ENCODE peak calls at places on chromosomes 6 and 20, in ten cellular contexts. Y is brain microvascular endothelial cell; C is heart right ventricle; O is GM12865; M is H9; U is SK-N-SH; G is A673; D is tibial artery; F is mesothelial cell of epicardium; T is CD4-positive, alpha-beta T cell. A is an unnamed sample.

GRCh38 chr20:38671701-38672292 is 52.5 kb upstream of the SLC32A1 start:
- DNase-seq in Y (no peak), C (no peak), O (no peak), M (no peak), U (no peak), G (no peak), D (no peak), F (no peak), T (no peak), A (no peak)

GRCh38 chr6:108518714-108519576 is 41.8 kb upstream of the FOXO3 start:
- DNase-seq in Y (peak), C (no peak), O (peak), M (peak), U (peak), G (peak), D (no peak), F (no peak), T (no peak), A (no peak)

GRCh38 chr6:36337814-36338213 is 1.1 kb upstream of the BNIP5 start:
- DNase-seq in Y (no peak), C (no peak), O (no peak), M (no peak), U (no peak), G (peak), D (no peak), F (no peak), T (no peak), A (no peak)

GRCh38 chr6:144145546-144145945 is 4.8 kb upstream of the STX11 start:
- DNase-seq in Y (no peak), C (no peak), O (no peak), M (no peak), U (no peak), G (no peak), D (no peak), F (no peak), T (no peak), A (no peak)

GRCh38 chr6:157611406-157611805 is 211.6 kb upstream of the SNX9 start:
- DNase-seq in Y (no peak), C (no peak), O (no peak), M (no peak), U (no peak), G (no peak), D (no peak), F (no peak), T (no peak), A (no peak)

GRCh38 chr20:33465536-33466302 is 22.2 kb upstream of the SNTA1 start:
- DNase-seq in Y (no peak), C (no peak), O (no peak), M (no peak), U (no peak), G (no peak), D (no peak), F (no peak), T (no peak), A (no peak)

GRCh38 chr20:35269055-35269781 is 8.7 kb downstream of the MMP24OS start:
- DNase-seq in Y (peak), C (peak), O (peak), M (peak), U (peak), G (peak), D (peak), F (no peak), T (peak), A (no peak)

GRCh38 chr20:17651761-17652388 is 30.2 kb downstream of the RRBP1 start:
- DNase-seq in Y (no peak), C (no peak), O (peak), M (no peak), U (no peak), G (no peak), D (peak), F (peak), T (no peak), A (no peak)

GRCh38 chr6:25789475-25789874 is 34.9 kb downstream of the SLC17A4 start:
- DNase-seq in Y (no peak), C (no peak), O (no peak), M (no peak), U (no peak), G (no peak), D (no peak), F (no peak), T (no peak), A (no peak)

GRCh38 chr6:79570129-79570801 is 33.0 kb upstream of the LCA5 start:
- DNase-seq in Y (peak), C (no peak), O (no peak), M (peak), U (peak), G (no peak), D (no peak), F (no peak), T (no peak), A (no peak)

GRCh38 chr6:122530440-122531046 is 58.9 kb upstream of the SERINC1 start:
- DNase-seq in Y (peak), C (no peak), O (peak), M (peak), U (peak), G (peak), D (peak), F (no peak), T (peak), A (no peak)

GRCh38 chr20:62561182-62561581 is 81.1 kb upstream of the SLCO4A1 start:
- DNase-seq in Y (no peak), C (no peak), O (no peak), M (no peak), U (no peak), G (no peak), D (no peak), F (no peak), T (no peak), A (no peak)

GRCh38 chr6:14674867-14675648 is 557.5 kb downstream of the CD83 start:
- DNase-seq in Y (no peak), C (no peak), O (no peak), M (no peak), U (no peak), G (no peak), D (no peak), F (no peak), T (no peak), A (no peak)

GRCh38 chr6:85641522-85641915 is 1.2 kb downstream of the SYNCRIP start:
- DNase-seq in Y (no peak), C (no peak), O (no peak), M (no peak), U (no peak), G (peak), D (no peak), F (no peak), T (no peak), A (no peak)

GRCh38 chr6:41586564-41586963 is 40.4 kb downstream of the FOXP4 start:
- DNase-seq in Y (no peak), C (no peak), O (no peak), M (no peak), U (peak), G (no peak), D (no peak), F (no peak), T (no peak), A (no peak)

GRCh38 chr20:42974347-42974746 is 215.4 kb downstream of the PTPRT start:
- DNase-seq in Y (no peak), C (no peak), O (no peak), M (no peak), U (no peak), G (no peak), D (no peak), F (no peak), T (no peak), A (no peak)

GRCh38 chr6:41344865-41345264 is 9.5 kb downstream of the NCR2 start:
- DNase-seq in Y (no peak), C (no peak), O (peak), M (no peak), U (no peak), G (no peak), D (no peak), F (no peak), T (peak), A (no peak)

GRCh38 chr6:113989675-113990074 is 18.7 kb upstream of the HDAC2 start:
- DNase-seq in Y (no peak), C (no peak), O (no peak), M (no peak), U (no peak), G (no peak), D (no peak), F (no peak), T (no peak), A (no peak)
- TF ChIP-seq CTCF in Y (no peak), C (no peak), O (no peak), M (no peak), U (no peak), G (no peak), D (no peak), F (no peak), T (no peak), A (no peak)

GRCh38 chr6:20208687-20209378 is 3.4 kb downstream of the MBOAT1 start:
- DNase-seq in Y (no peak), C (no peak), O (no peak), M (no peak), U (no peak), G (no peak), D (no peak), F (no peak), T (no peak), A (no peak)

GRCh38 chr6:20202699-20203302 is 9.5 kb downstream of the MBOAT1 start:
- DNase-seq in Y (no peak), C (no peak), O (no peak), M (no peak), U (no peak), G (no peak), D (no peak), F (no peak), T (no peak), A (no peak)

GRCh38 chr6:20203561-20204528 is 8.4 kb downstream of the MBOAT1 start:
- DNase-seq in Y (no peak), C (no peak), O (no peak), M (no peak), U (no peak), G (no peak), D (no peak), F (no peak), T (no peak), A (no peak)

GRCh38 chr6:20207096-20207454 is 5.2 kb downstream of the MBOAT1 start:
- DNase-seq in Y (no peak), C (no peak), O (no peak), M (no peak), U (no peak), G (no peak), D (no peak), F (no peak), T (no peak), A (no peak)

DNA sequence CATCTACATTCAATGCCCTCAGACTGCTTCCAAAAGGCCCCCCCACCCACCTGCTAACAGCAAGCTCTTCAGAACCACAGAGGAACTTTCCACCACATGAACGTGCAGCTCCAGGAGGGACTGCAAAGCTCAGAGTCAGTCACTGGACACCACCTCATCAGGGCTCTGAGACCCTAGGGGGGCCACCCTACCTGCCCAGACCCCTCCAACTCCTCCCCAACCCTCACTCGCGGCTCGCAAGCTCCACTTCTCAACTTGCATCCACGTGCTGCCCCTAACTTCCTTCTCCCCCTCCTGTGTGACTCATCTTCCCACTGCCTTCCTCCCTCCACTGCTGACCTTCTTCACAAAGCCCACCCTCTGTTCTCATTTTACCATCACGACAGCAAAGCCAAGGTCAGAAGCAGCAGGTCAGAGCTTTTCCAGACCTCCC is 6.5 kb downstream of the MBOAT1 start:
- DNase-seq in Y (no peak), C (no peak), O (no peak), M (no peak), U (no peak), G (no peak), D (no peak), F (no peak), T (no peak), A (peak)
- TF ChIP-seq CTCF in Y (no peak), C (no peak), O (no peak), M (no peak), U (no peak), G (no peak), D (no peak), F (no peak), T (no peak), A (no peak)

DNA sequence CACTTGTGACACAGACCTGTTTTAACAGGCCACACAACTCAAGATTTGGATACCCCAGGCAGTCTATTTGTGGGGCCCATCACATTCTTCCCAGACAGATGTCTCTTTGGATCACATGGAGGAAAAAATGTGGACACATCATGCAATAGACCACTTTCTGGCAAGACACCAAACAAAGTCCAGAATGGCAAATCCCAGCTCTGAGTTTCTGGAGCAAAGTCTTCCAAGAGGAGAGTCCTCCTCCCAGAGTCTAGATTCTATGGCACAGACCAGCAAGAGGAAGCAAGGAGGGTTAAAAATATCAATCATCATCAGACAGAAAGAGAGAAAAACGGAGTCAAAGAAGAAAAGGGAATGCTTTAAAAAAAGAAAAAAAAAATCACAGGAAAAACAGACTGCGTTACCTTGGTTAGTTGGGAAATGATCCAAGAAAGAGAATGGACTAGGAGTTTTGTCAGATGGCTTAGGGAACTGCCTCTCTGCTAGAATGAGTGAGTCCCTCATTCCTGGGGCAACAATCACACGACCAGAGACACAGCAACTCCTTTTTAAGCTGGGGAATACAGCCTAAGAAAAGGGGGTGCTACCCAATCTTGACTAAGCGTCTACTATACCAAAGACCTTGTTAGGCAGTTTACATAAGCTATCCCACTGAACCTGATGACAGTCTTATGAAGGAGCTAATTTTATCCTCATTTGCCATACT is 247.7 kb downstream of the BTBD9 start:
- DNase-seq in Y (no peak), C (no peak), O (no peak), M (no peak), U (no peak), G (no peak), D (no peak), F (no peak), T (no peak), A (no peak)
- TF ChIP-seq CTCF in Y (no peak), C (no peak), O (no peak), M (no peak), U (no peak), G (no peak), D (no peak), F (no peak), T (no peak), A (no peak)

DNA sequence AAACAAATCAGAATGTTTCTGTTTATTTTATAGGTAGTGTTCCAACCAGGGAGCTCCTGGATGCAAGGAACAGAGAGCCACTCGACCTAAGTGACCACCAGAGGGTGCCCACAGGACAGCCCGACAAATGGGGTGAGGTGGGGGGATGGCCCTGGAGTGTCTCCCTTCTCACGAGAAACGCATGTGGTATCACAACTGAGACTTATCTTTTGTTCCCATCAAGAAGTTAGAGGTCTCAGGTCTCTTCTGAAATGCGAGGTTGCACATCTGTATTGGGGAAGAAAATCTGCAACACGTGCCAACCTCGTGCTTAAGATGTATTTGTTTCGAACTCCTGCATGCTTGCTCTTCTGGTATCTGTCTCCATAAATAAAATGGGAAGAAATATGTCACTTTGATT is 104.0 kb downstream of the ISM1 start:
- DNase-seq in Y (peak), C (no peak), O (peak), M (peak), U (peak), G (peak), D (no peak), F (no peak), T (no peak), A (no peak)
- TF ChIP-seq CTCF in Y (peak), C (peak), O (peak), M (peak), U (peak), G (peak), D (peak), F (no peak), T (no peak), A (no peak)

GRCh38 chr6:71385111-71385822 is 96.7 kb downstream of the OGFRL1 start:
- DNase-seq in Y (no peak), C (no peak), O (no peak), M (no peak), U (no peak), G (no peak), D (no peak), F (no peak), T (no peak), A (no peak)

GRCh38 chr6:71386215-71386614 is 97.6 kb downstream of the OGFRL1 start:
- DNase-seq in Y (no peak), C (no peak), O (no peak), M (no peak), U (no peak), G (no peak), D (no peak), F (no peak), T (no peak), A (no peak)

GRCh38 chr6:71387179-71387578 is 98.6 kb downstream of the OGFRL1 start:
- DNase-seq in Y (no peak), C (no peak), O (no peak), M (no peak), U (no peak), G (no peak), D (no peak), F (no peak), T (no peak), A (no peak)

GRCh38 chr6:71383476-71383875 is 94.9 kb downstream of the OGFRL1 start:
- DNase-seq in Y (no peak), C (no peak), O (no peak), M (no peak), U (no peak), G (no peak), D (no peak), F (no peak), T (no peak), A (no peak)

GRCh38 chr6:71383891-71384489 is 95.4 kb downstream of the OGFRL1 start:
- DNase-seq in Y (peak), C (no peak), O (peak), M (no peak), U (peak), G (peak), D (no peak), F (no peak), T (no peak), A (no peak)
- TF ChIP-seq CTCF in Y (peak), C (peak), O (peak), M (peak), U (peak), G (peak), D (peak), F (peak), T (peak), A (peak)

GRCh38 chr6:150230877-150231428 is 88.1 kb downstream of the PPP1R14C start:
- DNase-seq in Y (no peak), C (no peak), O (no peak), M (no peak), U (no peak), G (no peak), D (no peak), F (no peak), T (no peak), A (no peak)

GRCh38 chr6:150233797-150234399 is 91.1 kb downstream of the PPP1R14C start:
- DNase-seq in Y (no peak), C (no peak), O (no peak), M (no peak), U (no peak), G (no peak), D (no peak), F (no peak), T (no peak), A (no peak)

GRCh38 chr6:150228067-150228733 is 85.4 kb downstream of the PPP1R14C start:
- DNase-seq in Y (no peak), C (no peak), O (no peak), M (no peak), U (no peak), G (no peak), D (no peak), F (no peak), T (no peak), A (no peak)

GRCh38 chr6:150231456-150231855 is 88.6 kb downstream of the PPP1R14C start:
- DNase-seq in Y (peak), C (no peak), O (no peak), M (no peak), U (no peak), G (no peak), D (no peak), F (no peak), T (no peak), A (no peak)

DNA sequence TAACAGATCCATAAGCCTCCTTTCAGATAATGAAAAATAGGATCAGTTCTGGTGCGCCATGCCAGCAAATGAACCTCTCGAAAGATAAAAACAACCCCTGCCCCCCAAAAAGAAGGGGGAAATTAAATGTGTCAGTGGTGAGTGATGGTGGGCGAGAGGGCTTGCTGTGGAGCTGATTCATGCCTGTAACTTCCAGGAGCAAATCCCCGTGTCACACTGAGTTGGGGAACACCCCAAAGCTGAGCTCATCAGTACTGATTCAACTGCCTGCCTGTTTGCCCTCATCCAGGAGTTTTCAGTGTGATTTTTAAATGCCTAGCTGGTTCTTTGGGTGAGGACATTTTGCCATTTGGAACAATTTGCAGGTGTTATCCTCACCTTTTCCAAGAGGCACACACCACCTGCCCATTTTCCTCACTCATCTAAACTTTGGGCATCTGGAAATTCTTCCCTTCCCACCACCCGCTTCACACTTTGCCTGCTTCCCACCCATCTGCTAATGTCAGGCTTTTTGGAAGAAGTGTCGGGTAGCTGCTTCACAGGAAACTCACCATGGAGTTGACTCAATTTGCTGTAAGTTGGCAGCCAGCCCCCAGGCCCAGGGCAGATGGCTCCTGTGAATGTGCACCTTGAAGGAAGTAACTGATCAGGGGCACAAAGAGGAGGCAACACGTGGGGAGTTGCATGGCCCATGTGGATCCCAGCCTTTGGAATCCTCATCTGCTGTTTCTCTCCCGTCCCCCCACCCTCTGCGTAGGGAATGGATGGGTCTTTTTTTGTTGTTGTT is 87.1 kb downstream of the PPP1R14C start:
- DNase-seq in Y (no peak), C (no peak), O (no peak), M (no peak), U (no peak), G (peak), D (no peak), F (no peak), T (no peak), A (no peak)
- TF ChIP-seq CTCF in Y (no peak), C (no peak), O (no peak), M (no peak), U (no peak), G (no peak), D (no peak), F (no peak), T (no peak), A (no peak)

DNA sequence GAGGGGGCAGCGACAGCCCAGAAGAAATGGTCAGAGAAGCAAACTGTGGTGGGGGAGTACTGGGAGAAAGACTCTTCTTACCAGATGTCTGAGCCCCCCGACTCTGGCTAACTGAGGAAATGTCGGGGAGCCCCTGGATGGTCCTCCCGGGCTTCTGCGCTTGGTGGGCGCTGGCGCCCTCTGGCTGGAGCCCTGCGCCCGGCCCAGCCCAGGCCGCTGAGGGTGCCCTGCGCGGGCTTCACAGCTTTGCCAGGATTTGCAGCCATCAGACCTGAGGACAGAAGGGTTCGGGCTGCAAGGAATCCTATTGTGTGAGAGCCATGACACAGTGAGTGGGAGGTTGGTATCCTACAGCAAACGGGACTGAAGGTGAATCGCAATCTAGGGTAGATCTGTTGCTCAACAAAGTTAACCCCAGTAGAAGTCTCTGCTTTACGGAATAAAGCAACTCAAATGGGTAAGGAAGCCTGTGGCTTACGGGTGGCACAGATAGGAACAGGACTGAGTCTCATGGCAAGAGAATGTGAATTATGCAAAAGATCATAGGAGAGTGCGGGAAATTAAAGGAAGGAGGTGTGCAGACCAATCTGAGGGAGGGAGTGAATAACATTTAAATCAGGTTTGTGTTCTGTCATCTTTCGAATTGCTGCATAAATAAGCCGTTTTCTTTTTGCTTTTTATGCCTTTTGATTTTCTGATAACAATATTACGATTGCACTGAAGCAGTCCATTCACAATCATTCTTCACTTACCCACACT is 719 bp upstream of the RCAN2 start:
- DNase-seq in Y (no peak), C (peak), O (no peak), M (peak), U (peak), G (peak), D (peak), F (peak), T (no peak), A (no peak)
- TF ChIP-seq CTCF in Y (peak), C (peak), O (peak), M (peak), U (peak), G (peak), D (peak), F (no peak), T (no peak), A (peak)